ENCODE peak calls at places on chromosomes 16 and 17, in seven cellular contexts. L, T, I, E, M, U and H are unnamed samples. For H3K27me3, the result is how much of the 10 kb centered on the place peaks cover.

GRCh38 chr16:54077412-54077821 is 209.2 kb downstream of the IRX3 start:
- DNase-seq in L (peak), T (no peak), I (no peak), E (peak), M (no peak), U (no peak), H (no peak)

GRCh38 chr17:45784583-45785372 is 658 bp downstream of the CRHR1 start:
- DNase-seq in L (no peak), T (peak), I (no peak), E (no peak), M (no peak), U (peak), H (peak)

GRCh38 chr17:82942166-82943130 is 102.6 kb upstream of the ZNF750 start:
- DNase-seq in L (no peak), T (no peak), I (no peak), E (no peak), M (peak), U (no peak), H (no peak)

GRCh38 chr16:14579266-14579665 is 50.8 kb downstream of the PARN start:
- DNase-seq in L (no peak), T (no peak), I (no peak), E (peak), M (no peak), U (no peak), H (no peak)

GRCh38 chr16:14629612-14629918 is 495 bp downstream of the PARN start:
- DNase-seq in L (peak), T (no peak), I (no peak), E (no peak), M (no peak), U (no peak), H (no peak)

GRCh38 chr17:17079761-17080160 is 37.5 kb downstream of the MPRIP start:
- DNase-seq in L (no peak), T (no peak), I (no peak), E (no peak), M (peak), U (no peak), H (no peak)

GRCh38 chr16:69112285-69113129 is 7.1 kb downstream of the HAS3 start:
- DNase-seq in L (peak), T (peak), I (no peak), E (no peak), M (peak), U (peak), H (peak)

GRCh38 chr17:79950711-79951110 is 85.0 kb downstream of the TBC1D16 start:
- DNase-seq in L (no peak), T (no peak), I (no peak), E (no peak), M (peak), U (peak), H (peak)

GRCh38 chr16:63983401-63983800 is 1138.5 kb downstream of the CDH11 start:
- DNase-seq in L (no peak), T (no peak), I (no peak), E (no peak), M (no peak), U (no peak), H (no peak)

GRCh38 chr16:24178496-24178895 is 77.6 kb upstream of the CACNG3 start:
- DNase-seq in L (no peak), T (peak), I (no peak), E (no peak), M (no peak), U (peak), H (peak)

GRCh38 chr17:1943432-1943802 is 81.7 kb downstream of the RTN4RL1 start:
- DNase-seq in L (no peak), T (no peak), I (no peak), E (no peak), M (no peak), U (no peak), H (no peak)

GRCh38 chr17:13114601-13115024 is 96.8 kb upstream of the ELAC2 start:
- DNase-seq in L (peak), T (peak), I (no peak), E (peak), M (no peak), U (peak), H (peak)

GRCh38 chr17:33464669-33465275 is 171.7 kb upstream of the ASIC2 start:
- DNase-seq in L (no peak), T (peak), I (no peak), E (no peak), M (no peak), U (no peak), H (no peak)

GRCh38 chr17:4953461-4953961 is 2.6 kb downstream of the ENO3 start:
- DNase-seq in L (peak), T (no peak), I (no peak), E (no peak), M (no peak), U (no peak), H (no peak)

GRCh38 chr17:42067371-42068180 is 17.2 kb upstream of the C17orf113 start:
- DNase-seq in L (peak), T (peak), I (peak), E (peak), M (peak), U (peak), H (peak)

GRCh38 chr16:88735616-88736015 is 29.3 kb downstream of the CTU2 start:
- DNase-seq in L (no peak), T (no peak), I (no peak), E (no peak), M (no peak), U (no peak), H (no peak)

GRCh38 chr16:53094013-53094630 is 39.3 kb downstream of the CHD9 start:
- DNase-seq in L (no peak), T (peak), I (no peak), E (no peak), M (peak), U (no peak), H (no peak)

GRCh38 chr17:19935169-19935568 is 42.5 kb downstream of the AKAP10 start:
- DNase-seq in L (peak), T (no peak), I (no peak), E (no peak), M (no peak), U (no peak), H (no peak)

GRCh38 chr17:30238387-30239088 is 3.0 kb upstream of the SLC6A4 start:
- DNase-seq in L (no peak), T (peak), I (no peak), E (no peak), M (no peak), U (peak), H (no peak)

GRCh38 chr17:9755083-9755482 is 36.3 kb downstream of the DHRS7C start:
- DNase-seq in L (no peak), T (no peak), I (no peak), E (no peak), M (no peak), U (no peak), H (no peak)

GRCh38 chr16:27402964-27403600 is 1.1 kb downstream of the IL21R start:
- DNase-seq in L (no peak), T (no peak), I (no peak), E (no peak), M (no peak), U (no peak), H (no peak)

GRCh38 chr17:40411821-40412220 is 5.9 kb downstream of the TOP2A start:
- DNase-seq in L (no peak), T (no peak), I (no peak), E (no peak), M (no peak), U (no peak), H (no peak)

GRCh38 chr17:205176-205538 is 23.7 kb upstream of the DOC2B start:
- DNase-seq in L (no peak), T (no peak), I (no peak), E (no peak), M (no peak), U (no peak), H (no peak)

GRCh38 chr17:7129311-7129710 is 14.7 kb upstream of the ASGR2 start:
- DNase-seq in L (no peak), T (no peak), I (no peak), E (no peak), M (no peak), U (no peak), H (no peak)

GRCh38 chr16:363110-364090 is 6.9 kb downstream of the MRPL28 start:
- DNase-seq in L (no peak), T (no peak), I (no peak), E (no peak), M (no peak), U (no peak), H (no peak)

GRCh38 chr16:57756424-57757325 is 21.1 kb downstream of the KATNB1 start:
- DNase-seq in L (no peak), T (no peak), I (no peak), E (no peak), M (no peak), U (no peak), H (no peak)

GRCh38 chr17:17391575-17392370 is 85.0 kb upstream of the MED9 start:
- DNase-seq in L (no peak), T (no peak), I (no peak), E (no peak), M (no peak), U (no peak), H (no peak)

GRCh38 chr17:63639125-63639524 is 16.9 kb downstream of the MAP3K3 start:
- DNase-seq in L (no peak), T (no peak), I (no peak), E (no peak), M (no peak), U (no peak), H (no peak)

GRCh38 chr17:50774225-50774803 is 7.0 kb upstream of the ANKRD40CL start:
- DNase-seq in L (no peak), T (no peak), I (no peak), E (no peak), M (peak), U (no peak), H (no peak)

GRCh38 chr16:74999208-74999682 is 421 bp downstream of the ZNRF1 start:
- DNase-seq in L (no peak), T (no peak), I (no peak), E (no peak), M (peak), U (no peak), H (peak)

GRCh38 chr17:31534223-31534888 is 142.9 kb downstream of the RAB11FIP4 start:
- DNase-seq in L (no peak), T (no peak), I (no peak), E (no peak), M (no peak), U (no peak), H (no peak)

GRCh38 chr17:79079421-79080200 is 5.0 kb downstream of the ENGASE start:
- DNase-seq in L (no peak), T (no peak), I (no peak), E (no peak), M (no peak), U (no peak), H (no peak)

GRCh38 chr17:40343126-40344119 is 21.1 kb downstream of the GJD3 start:
- DNase-seq in L (no peak), T (no peak), I (no peak), E (no peak), M (no peak), U (peak), H (no peak)

GRCh38 chr16:89397331-89397861 is 93.0 kb downstream of the ANKRD11 start:
- DNase-seq in L (no peak), T (no peak), I (no peak), E (no peak), M (no peak), U (no peak), H (no peak)

GRCh38 chr16:82169861-82170845 is at the start of gene MPHOSPH6:
- DNase-seq in L (peak), T (peak), I (no peak), E (no peak), M (peak), U (peak), H (peak)

GRCh38 chr16:81796035-81796434 is 16.9 kb downstream of the PLCG2 start:
- DNase-seq in L (no peak), T (no peak), I (no peak), E (no peak), M (no peak), U (no peak), H (no peak)

GRCh38 chr17:55152236-55152635 is 112.5 kb upstream of the HLF start:
- DNase-seq in L (peak), T (no peak), I (no peak), E (no peak), M (no peak), U (no peak), H (no peak)

GRCh38 chr17:73595068-73595865 is 49.0 kb downstream of the SDK2 start:
- DNase-seq in L (peak), T (peak), I (no peak), E (no peak), M (no peak), U (peak), H (no peak)

GRCh38 chr16:67649494-67649931 is 4.6 kb downstream of the CARMIL2 start:
- DNase-seq in L (no peak), T (no peak), I (no peak), E (no peak), M (no peak), U (peak), H (peak)

GRCh38 chr16:67647681-67648080 is 2.7 kb downstream of the CARMIL2 start:
- DNase-seq in L (no peak), T (no peak), I (no peak), E (no peak), M (no peak), U (no peak), H (no peak)

GRCh38 chr16:67648764-67649407 is 3.9 kb downstream of the CARMIL2 start:
- DNase-seq in L (no peak), T (no peak), I (no peak), E (no peak), M (no peak), U (no peak), H (no peak)

GRCh38 chr16:67647111-67647651 is 2.2 kb downstream of the CARMIL2 start:
- DNase-seq in L (no peak), T (no peak), I (no peak), E (no peak), M (no peak), U (no peak), H (no peak)

DNA sequence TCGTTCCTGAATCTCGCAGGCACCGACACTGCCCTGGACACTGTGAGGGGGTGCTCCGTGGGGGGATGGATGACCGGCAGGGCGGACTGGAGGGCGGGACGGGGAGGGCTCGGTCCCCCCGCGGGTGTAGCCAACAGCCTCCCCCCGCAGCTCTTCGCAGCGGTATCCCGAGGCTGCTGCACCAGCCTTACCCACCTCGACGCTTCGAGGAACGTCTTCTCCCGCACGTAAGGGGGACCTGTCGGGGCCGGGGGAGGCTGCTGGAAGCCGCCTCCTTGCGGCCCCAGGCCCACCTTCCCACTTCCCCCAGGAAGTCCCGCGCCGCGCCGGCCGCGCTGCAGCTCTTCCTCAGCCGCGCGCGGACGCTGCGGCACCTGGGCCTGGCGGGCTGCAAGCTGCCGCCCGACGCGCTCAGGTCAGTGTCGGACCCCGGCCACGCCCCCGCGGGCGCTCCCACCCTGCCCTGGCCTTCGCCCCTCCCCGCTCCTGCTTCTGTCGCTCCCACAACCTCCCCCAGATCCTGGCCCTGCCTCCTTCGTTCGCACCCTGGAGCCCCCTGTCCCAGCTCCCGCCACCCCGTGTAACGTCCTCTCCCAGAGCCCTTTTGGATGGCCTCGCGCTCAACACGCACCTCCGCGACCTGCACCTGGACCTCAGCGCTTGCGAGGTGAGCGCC is 3.3 kb downstream of the CARMIL2 start:
- DNase-seq in L (no peak), T (no peak), I (no peak), E (no peak), M (no peak), U (no peak), H (no peak)
- H3K27me3 ChIP-seq in L (half or more), T (half or more), I (half or more), E (under half), M (half or more), U (half or more), H (half or more)

GRCh38 chr16:71536752-71537499 is 10.7 kb downstream of the CHST4 start:
- DNase-seq in L (no peak), T (no peak), I (no peak), E (no peak), M (no peak), U (no peak), H (no peak)

GRCh38 chr16:71542377-71542776 is 16.2 kb downstream of the CHST4 start:
- DNase-seq in L (peak), T (peak), I (no peak), E (peak), M (no peak), U (peak), H (peak)

DNA sequence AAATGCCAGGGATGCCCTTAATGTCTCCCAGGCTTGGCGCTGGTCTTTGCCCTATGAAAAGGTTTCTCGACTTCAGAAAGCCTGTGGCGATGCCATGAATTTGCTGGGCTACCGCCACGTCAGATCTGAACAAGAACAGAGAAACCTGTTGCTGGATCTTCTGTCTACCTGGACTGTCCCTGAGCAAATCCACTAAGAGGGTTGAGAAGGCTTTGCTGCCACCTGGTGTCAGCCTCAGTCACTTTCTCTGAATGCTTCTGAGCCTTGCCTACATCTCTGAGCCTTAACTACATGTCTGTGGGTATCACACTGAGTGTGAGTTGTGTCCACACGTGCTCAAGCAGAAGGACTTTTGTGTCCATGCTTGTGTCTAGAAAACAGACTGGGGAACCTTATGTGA is 11.4 kb downstream of the CHST4 start:
- DNase-seq in L (peak), T (peak), I (peak), E (no peak), M (no peak), U (peak), H (no peak)
- H3K27me3 ChIP-seq in L (under half), T (under half), I (under half), E (under half), M (under half), U (under half), H (under half)

GRCh38 chr17:58238147-58238634 is at the start of gene LPO:
- DNase-seq in L (no peak), T (no peak), I (no peak), E (no peak), M (no peak), U (no peak), H (no peak)

GRCh38 chr17:58235821-58236220 is 2.6 kb upstream of the LPO start:
- DNase-seq in L (no peak), T (no peak), I (no peak), E (no peak), M (no peak), U (no peak), H (no peak)

GRCh38 chr17:58236394-58236793 is 2.0 kb upstream of the LPO start:
- DNase-seq in L (no peak), T (no peak), I (no peak), E (no peak), M (no peak), U (no peak), H (no peak)

GRCh38 chr17:58242171-58242784 is 3.9 kb downstream of the LPO start:
- DNase-seq in L (no peak), T (no peak), I (no peak), E (no peak), M (no peak), U (no peak), H (no peak)

DNA sequence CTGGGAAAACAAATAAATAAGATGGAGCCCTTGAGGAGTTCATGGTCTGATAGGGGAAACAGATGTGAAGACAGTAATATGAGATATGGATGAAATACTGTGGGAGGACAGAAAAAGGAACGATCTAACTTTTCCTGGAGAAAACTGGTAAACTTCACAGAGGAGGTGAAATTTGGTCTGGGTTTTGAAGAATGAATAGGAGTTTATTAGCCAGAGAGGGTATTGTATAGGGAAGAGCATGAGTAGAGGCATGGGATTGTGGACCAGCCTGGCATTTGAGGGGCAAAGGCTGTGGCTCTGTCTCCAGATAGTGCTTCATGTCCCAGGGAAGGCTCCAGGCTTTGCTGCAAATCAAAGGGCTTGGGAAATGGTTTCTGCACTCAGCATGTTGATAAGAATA is 1.6 kb downstream of the LPO start:
- DNase-seq in L (no peak), T (no peak), I (no peak), E (no peak), M (no peak), U (no peak), H (no peak)
- H3K27me3 ChIP-seq in L (under half), T (half or more), I (under half), E (under half), M (under half), U (half or more), H (under half)

GRCh38 chr17:58277726-58278595 is 2.8 kb downstream of the MPO start:
- DNase-seq in L (no peak), T (no peak), I (no peak), E (no peak), M (no peak), U (no peak), H (no peak)
- H3K27me3 ChIP-seq in L (under half), T (under half), I (under half), E (under half), M (under half), U (under half), H (under half)

GRCh38 chr17:76866203-76866602 is 2.0 kb upstream of the MGAT5B start:
- DNase-seq in L (no peak), T (no peak), I (no peak), E (no peak), M (no peak), U (no peak), H (no peak)
- H3K27me3 ChIP-seq in L (under half), T (under half), I (under half), E (under half), M (half or more), U (under half), H (under half)